ENCODE peak calls at places on chromosomes 3 and 15, in eight cellular contexts. One of them, this sample, is unnamed.

GRCh38 chr15:49225572-49226281 is 55.7 kb downstream of the GALK2 start:
- DNase-seq in left ventricle myocardium inferior: no peak
- DNase-seq in psoas muscle: no peak
- DNase-seq in PC-3: peak; percentile 20
- DNase-seq in ascending aorta: no peak
- DNase-seq in breast epithelium: no peak
- DNase-seq in stomach: peak; percentile 28
- DNase-seq in dorsolateral prefrontal cortex: no peak
- DNase-seq in this sample: no peak

GRCh38 chr15:72237286-72238224 is 6.6 kb upstream of the PKM start:
- DNase-seq in left ventricle myocardium inferior: no peak
- DNase-seq in psoas muscle: peak; percentile 77
- DNase-seq in PC-3: peak; percentile 94
- DNase-seq in ascending aorta: peak; percentile 63
- DNase-seq in breast epithelium: no peak
- DNase-seq in stomach: peak; percentile 64
- DNase-seq in dorsolateral prefrontal cortex: no peak
- DNase-seq in this sample: no peak

GRCh38 chr15:61095804-61096506 is 133.1 kb downstream of the RORA start:
- DNase-seq in left ventricle myocardium inferior: no peak
- DNase-seq in psoas muscle: no peak
- DNase-seq in PC-3: no peak
- DNase-seq in ascending aorta: no peak
- DNase-seq in breast epithelium: no peak
- DNase-seq in stomach: no peak
- DNase-seq in dorsolateral prefrontal cortex: no peak
- DNase-seq in this sample: no peak

GRCh38 chr15:75185271-75186029 is 16.2 kb upstream of the C15orf39 start:
- DNase-seq in left ventricle myocardium inferior: no peak
- DNase-seq in psoas muscle: no peak
- DNase-seq in PC-3: no peak
- DNase-seq in ascending aorta: no peak
- DNase-seq in breast epithelium: no peak
- DNase-seq in stomach: no peak
- DNase-seq in dorsolateral prefrontal cortex: no peak
- DNase-seq in this sample: no peak

GRCh38 chr15:62241135-62241770 is 76.2 kb upstream of the C2CD4B start:
- DNase-seq in left ventricle myocardium inferior: no peak
- DNase-seq in psoas muscle: no peak
- DNase-seq in PC-3: peak; percentile 33
- DNase-seq in ascending aorta: no peak
- DNase-seq in breast epithelium: no peak
- DNase-seq in stomach: peak; percentile 42
- DNase-seq in dorsolateral prefrontal cortex: no peak
- DNase-seq in this sample: no peak

GRCh38 chr3:130915567-130916292 is 21.8 kb downstream of the ATP2C1 start:
- DNase-seq in left ventricle myocardium inferior: no peak
- DNase-seq in psoas muscle: no peak
- DNase-seq in PC-3: peak; percentile 64
- DNase-seq in ascending aorta: no peak
- DNase-seq in breast epithelium: no peak
- DNase-seq in stomach: no peak
- DNase-seq in dorsolateral prefrontal cortex: no peak
- DNase-seq in this sample: no peak

GRCh38 chr3:58640700-58641372 is 25.7 kb downstream of the FAM3D start:
- DNase-seq in left ventricle myocardium inferior: peak; percentile 70
- DNase-seq in psoas muscle: peak; percentile 71
- DNase-seq in PC-3: peak; percentile 92
- DNase-seq in ascending aorta: no peak
- DNase-seq in breast epithelium: peak; percentile 76
- DNase-seq in stomach: peak; percentile 83
- DNase-seq in dorsolateral prefrontal cortex: peak; percentile 83
- DNase-seq in this sample: no peak

GRCh38 chr3:52024765-52025452 is 29.2 kb upstream of the RPL29 start:
- DNase-seq in left ventricle myocardium inferior: no peak
- DNase-seq in psoas muscle: no peak
- DNase-seq in PC-3: no peak
- DNase-seq in ascending aorta: no peak
- DNase-seq in breast epithelium: no peak
- DNase-seq in stomach: no peak
- DNase-seq in dorsolateral prefrontal cortex: no peak
- DNase-seq in this sample: no peak

GRCh38 chr15:98900382-98900781 is 107.2 kb downstream of the PGPEP1L start:
- DNase-seq in left ventricle myocardium inferior: no peak
- DNase-seq in psoas muscle: no peak
- DNase-seq in PC-3: no peak
- DNase-seq in ascending aorta: no peak
- DNase-seq in breast epithelium: no peak
- DNase-seq in stomach: no peak
- DNase-seq in dorsolateral prefrontal cortex: no peak
- DNase-seq in this sample: no peak

GRCh38 chr3:38497026-38497425 is 886 bp downstream of the EXOG start:
- DNase-seq in left ventricle myocardium inferior: no peak
- DNase-seq in psoas muscle: no peak
- DNase-seq in PC-3: peak; percentile 25
- DNase-seq in ascending aorta: no peak
- DNase-seq in breast epithelium: no peak
- DNase-seq in stomach: no peak
- DNase-seq in dorsolateral prefrontal cortex: no peak
- DNase-seq in this sample: no peak

GRCh38 chr3:69094467-69095205 is 9.9 kb downstream of the ARL6IP5 start:
- DNase-seq in left ventricle myocardium inferior: no peak
- DNase-seq in psoas muscle: no peak
- DNase-seq in PC-3: no peak
- DNase-seq in ascending aorta: no peak
- DNase-seq in breast epithelium: no peak
- DNase-seq in stomach: no peak
- DNase-seq in dorsolateral prefrontal cortex: no peak
- DNase-seq in this sample: no peak

GRCh38 chr15:73287019-73287418 is 81.7 kb downstream of the HCN4 start:
- DNase-seq in left ventricle myocardium inferior: no peak
- DNase-seq in psoas muscle: no peak
- DNase-seq in PC-3: no peak
- DNase-seq in ascending aorta: no peak
- DNase-seq in breast epithelium: no peak
- DNase-seq in stomach: no peak
- DNase-seq in dorsolateral prefrontal cortex: no peak
- DNase-seq in this sample: no peak

GRCh38 chr15:67164401-67164791 is 90.1 kb downstream of the AAGAB start:
- DNase-seq in left ventricle myocardium inferior: no peak
- DNase-seq in psoas muscle: no peak
- DNase-seq in PC-3: no peak
- DNase-seq in ascending aorta: no peak
- DNase-seq in breast epithelium: no peak
- DNase-seq in stomach: no peak
- DNase-seq in dorsolateral prefrontal cortex: no peak
- DNase-seq in this sample: no peak

GRCh38 chr15:47820047-47820779 is 102.9 kb downstream of the SEMA6D start:
- DNase-seq in left ventricle myocardium inferior: no peak
- DNase-seq in psoas muscle: no peak
- DNase-seq in PC-3: peak; percentile 74
- DNase-seq in ascending aorta: no peak
- DNase-seq in breast epithelium: no peak
- DNase-seq in stomach: no peak
- DNase-seq in dorsolateral prefrontal cortex: no peak
- DNase-seq in this sample: no peak

GRCh38 chr15:100457201-100457600 is 71.5 kb downstream of the CERS3 start:
- DNase-seq in left ventricle myocardium inferior: no peak
- DNase-seq in psoas muscle: no peak
- DNase-seq in PC-3: no peak
- DNase-seq in ascending aorta: no peak
- DNase-seq in breast epithelium: no peak
- DNase-seq in stomach: no peak
- DNase-seq in dorsolateral prefrontal cortex: no peak
- DNase-seq in this sample: no peak

GRCh38 chr3:127776347-127776746 is 46.0 kb downstream of the MGLL start:
- DNase-seq in left ventricle myocardium inferior: no peak
- DNase-seq in psoas muscle: no peak
- DNase-seq in PC-3: no peak
- DNase-seq in ascending aorta: no peak
- DNase-seq in breast epithelium: no peak
- DNase-seq in stomach: no peak
- DNase-seq in dorsolateral prefrontal cortex: no peak
- DNase-seq in this sample: no peak

GRCh38 chr3:112579232-112579631 is 17.4 kb downstream of the SLC35A5 start:
- DNase-seq in left ventricle myocardium inferior: no peak
- DNase-seq in psoas muscle: no peak
- DNase-seq in PC-3: no peak
- DNase-seq in ascending aorta: no peak
- DNase-seq in breast epithelium: no peak
- DNase-seq in stomach: no peak
- DNase-seq in dorsolateral prefrontal cortex: no peak
- DNase-seq in this sample: no peak

DNA sequence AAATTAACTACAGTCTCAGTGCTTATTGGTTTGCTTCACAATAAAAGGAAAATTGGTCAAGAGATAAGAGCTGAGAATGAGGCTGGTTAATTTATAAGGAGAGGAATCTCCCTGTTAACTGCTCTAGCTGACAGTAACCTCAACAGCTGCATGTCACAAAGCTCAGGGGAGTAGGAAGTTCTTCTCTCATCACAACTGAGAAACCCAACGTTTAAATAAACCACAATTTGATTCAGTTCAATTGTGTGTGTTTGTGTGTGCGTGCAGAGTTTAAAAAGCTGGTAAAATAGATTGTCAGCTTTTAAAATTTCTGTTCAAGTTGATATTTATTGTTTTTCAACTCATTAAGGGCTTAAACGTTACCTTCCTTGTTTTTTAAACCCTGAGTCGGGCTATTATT is 3.5 kb upstream of the TGFBR2 start:
- DNase-seq in left ventricle myocardium inferior: no peak
- DNase-seq in psoas muscle: no peak
- DNase-seq in PC-3: no peak
- DNase-seq in ascending aorta: no peak
- DNase-seq in breast epithelium: no peak
- DNase-seq in stomach: no peak
- DNase-seq in dorsolateral prefrontal cortex: no peak
- DNase-seq in this sample: no peak
- H3K27ac ChIP-seq in left ventricle myocardium inferior: peak overlapping the region; percentile 29
- H3K27ac ChIP-seq in psoas muscle: no peak overlapping the region
- H3K27ac ChIP-seq in PC-3: no peak overlapping the region
- H3K27ac ChIP-seq in ascending aorta: no peak overlapping the region
- H3K27ac ChIP-seq in breast epithelium: no peak overlapping the region
- H3K27ac ChIP-seq in stomach: no peak overlapping the region
- H3K27ac ChIP-seq in dorsolateral prefrontal cortex: no peak overlapping the region
- H3K27ac ChIP-seq in this sample: no peak overlapping the region

GRCh38 chr3:177169936-177170722 is 27.2 kb downstream of the TBL1XR1 start:
- DNase-seq in left ventricle myocardium inferior: no peak
- DNase-seq in psoas muscle: no peak
- DNase-seq in PC-3: no peak
- DNase-seq in ascending aorta: no peak
- DNase-seq in breast epithelium: no peak
- DNase-seq in stomach: no peak
- DNase-seq in dorsolateral prefrontal cortex: no peak
- DNase-seq in this sample: no peak
- H3K27ac ChIP-seq in left ventricle myocardium inferior: no peak overlapping the region
- H3K27ac ChIP-seq in psoas muscle: no peak overlapping the region
- H3K27ac ChIP-seq in PC-3: no peak overlapping the region
- H3K27ac ChIP-seq in ascending aorta: no peak overlapping the region
- H3K27ac ChIP-seq in breast epithelium: no peak overlapping the region
- H3K27ac ChIP-seq in stomach: no peak overlapping the region
- H3K27ac ChIP-seq in dorsolateral prefrontal cortex: no peak overlapping the region
- H3K27ac ChIP-seq in this sample: no peak overlapping the region

GRCh38 chr3:107994954-107995715 is 95.7 kb downstream of the CD47 start:
- DNase-seq in left ventricle myocardium inferior: no peak
- DNase-seq in psoas muscle: no peak
- DNase-seq in PC-3: peak; percentile 77
- DNase-seq in ascending aorta: no peak
- DNase-seq in breast epithelium: no peak
- DNase-seq in stomach: no peak
- DNase-seq in dorsolateral prefrontal cortex: no peak
- DNase-seq in this sample: no peak
- H3K27ac ChIP-seq in left ventricle myocardium inferior: no peak overlapping the region
- H3K27ac ChIP-seq in psoas muscle: no peak overlapping the region
- H3K27ac ChIP-seq in PC-3: peak overlapping the region; percentile 98
- H3K27ac ChIP-seq in ascending aorta: no peak overlapping the region
- H3K27ac ChIP-seq in breast epithelium: no peak overlapping the region
- H3K27ac ChIP-seq in stomach: no peak overlapping the region
- H3K27ac ChIP-seq in dorsolateral prefrontal cortex: no peak overlapping the region
- H3K27ac ChIP-seq in this sample: no peak overlapping the region

GRCh38 chr3:179673522-179673921 is 20.7 kb downstream of the USP13 start:
- DNase-seq in left ventricle myocardium inferior: no peak
- DNase-seq in psoas muscle: no peak
- DNase-seq in PC-3: no peak
- DNase-seq in ascending aorta: no peak
- DNase-seq in breast epithelium: no peak
- DNase-seq in stomach: no peak
- DNase-seq in dorsolateral prefrontal cortex: no peak
- DNase-seq in this sample: no peak

GRCh38 chr3:179676081-179676480 is 23.2 kb downstream of the USP13 start:
- DNase-seq in left ventricle myocardium inferior: no peak
- DNase-seq in psoas muscle: no peak
- DNase-seq in PC-3: no peak
- DNase-seq in ascending aorta: no peak
- DNase-seq in breast epithelium: no peak
- DNase-seq in stomach: no peak
- DNase-seq in dorsolateral prefrontal cortex: no peak
- DNase-seq in this sample: no peak

GRCh38 chr3:179682681-179683080 is 29.8 kb downstream of the USP13 start:
- DNase-seq in left ventricle myocardium inferior: no peak
- DNase-seq in psoas muscle: no peak
- DNase-seq in PC-3: no peak
- DNase-seq in ascending aorta: no peak
- DNase-seq in breast epithelium: no peak
- DNase-seq in stomach: no peak
- DNase-seq in dorsolateral prefrontal cortex: no peak
- DNase-seq in this sample: no peak

GRCh38 chr3:179681492-179682263 is 28.8 kb downstream of the USP13 start:
- DNase-seq in left ventricle myocardium inferior: no peak
- DNase-seq in psoas muscle: no peak
- DNase-seq in PC-3: no peak
- DNase-seq in ascending aorta: no peak
- DNase-seq in breast epithelium: no peak
- DNase-seq in stomach: peak; percentile 30
- DNase-seq in dorsolateral prefrontal cortex: no peak
- DNase-seq in this sample: no peak

GRCh38 chr3:179677884-179678283 is 25.0 kb downstream of the USP13 start:
- DNase-seq in left ventricle myocardium inferior: no peak
- DNase-seq in psoas muscle: no peak
- DNase-seq in PC-3: no peak
- DNase-seq in ascending aorta: no peak
- DNase-seq in breast epithelium: no peak
- DNase-seq in stomach: no peak
- DNase-seq in dorsolateral prefrontal cortex: no peak
- DNase-seq in this sample: no peak
- H3K27ac ChIP-seq in left ventricle myocardium inferior: peak overlapping the region; percentile 59
- H3K27ac ChIP-seq in psoas muscle: peak overlapping the region; percentile 73
- H3K27ac ChIP-seq in PC-3: no peak overlapping the region
- H3K27ac ChIP-seq in ascending aorta: no peak overlapping the region
- H3K27ac ChIP-seq in breast epithelium: no peak overlapping the region
- H3K27ac ChIP-seq in stomach: no peak overlapping the region
- H3K27ac ChIP-seq in dorsolateral prefrontal cortex: no peak overlapping the region
- H3K27ac ChIP-seq in this sample: no peak overlapping the region

GRCh38 chr3:139559541-139559940 is 20.0 kb upstream of the RBP1 start:
- DNase-seq in left ventricle myocardium inferior: no peak
- DNase-seq in psoas muscle: no peak
- DNase-seq in PC-3: peak; percentile 85
- DNase-seq in ascending aorta: no peak
- DNase-seq in breast epithelium: no peak
- DNase-seq in stomach: no peak
- DNase-seq in dorsolateral prefrontal cortex: no peak
- DNase-seq in this sample: no peak
- H3K27ac ChIP-seq in left ventricle myocardium inferior: no peak overlapping the region
- H3K27ac ChIP-seq in psoas muscle: no peak overlapping the region
- H3K27ac ChIP-seq in PC-3: peak overlapping the region; percentile 33
- H3K27ac ChIP-seq in ascending aorta: no peak overlapping the region
- H3K27ac ChIP-seq in breast epithelium: no peak overlapping the region
- H3K27ac ChIP-seq in stomach: no peak overlapping the region
- H3K27ac ChIP-seq in dorsolateral prefrontal cortex: no peak overlapping the region
- H3K27ac ChIP-seq in this sample: no peak overlapping the region

GRCh38 chr3:133472889-133473288 is 73.0 kb downstream of the BFSP2 start:
- DNase-seq in left ventricle myocardium inferior: no peak
- DNase-seq in psoas muscle: no peak
- DNase-seq in PC-3: no peak
- DNase-seq in ascending aorta: no peak
- DNase-seq in breast epithelium: no peak
- DNase-seq in stomach: no peak
- DNase-seq in dorsolateral prefrontal cortex: no peak
- DNase-seq in this sample: no peak
- H3K27ac ChIP-seq in left ventricle myocardium inferior: peak overlapping the region; percentile 13
- H3K27ac ChIP-seq in psoas muscle: no peak overlapping the region
- H3K27ac ChIP-seq in PC-3: no peak overlapping the region
- H3K27ac ChIP-seq in ascending aorta: no peak overlapping the region
- H3K27ac ChIP-seq in breast epithelium: no peak overlapping the region
- H3K27ac ChIP-seq in stomach: no peak overlapping the region
- H3K27ac ChIP-seq in dorsolateral prefrontal cortex: no peak overlapping the region
- H3K27ac ChIP-seq in this sample: no peak overlapping the region

This sample was measured in substantia nigra.